ENCODE peak calls at places on chromosomes 3 and 15, in nine cellular contexts. K, S, E, H, P, G, B, U and Q are unnamed samples.

GRCh38 chr3:134338201-134338512 is 36.1 kb downstream of the AMOTL2 start:
- DNase-seq in S (peak; percentile 68), H (no peak), K (no peak), E (no peak), U (no peak), B (no peak), P (no peak), G (no peak), Q (no peak)

GRCh38 chr3:15982243-15982642 is 184.5 kb upstream of the ANKRD28 start:
- DNase-seq in K (no peak), G (no peak), E (no peak), B (no peak), U (no peak), P (no peak), S (no peak), H (no peak), Q (no peak)

GRCh38 chr3:57152150-57152549 is 13.0 kb downstream of the IL17RD start:
- DNase-seq in U (no peak), E (no peak), H (no peak), K (peak; percentile 14), S (peak; percentile 69), G (no peak), B (no peak), P (no peak), Q (no peak)

GRCh38 chr15:28125673-28126651 is 26.8 kb upstream of the OCA2 start:
- DNase-seq in S (no peak), E (peak; percentile 65), U (peak; percentile 42), G (peak; percentile 33), H (peak; percentile 25), B (peak; percentile 74), P (peak; percentile 68), K (peak; percentile 76), Q (peak; percentile 56)

GRCh38 chr3:63921741-63922482 is 9.7 kb upstream of the SCAANT1 start:
- DNase-seq in P (no peak), U (no peak), G (no peak), H (no peak), S (no peak), E (no peak), B (no peak), K (no peak), Q (no peak)

GRCh38 chr3:135997554-135998320 is 32.2 kb downstream of the PPP2R3A start:
- DNase-seq in U (no peak), H (no peak), S (no peak), G (no peak), B (no peak), E (no peak), P (no peak), K (no peak), Q (no peak)

GRCh38 chr3:163809540-163809993 is 1268.7 kb downstream of the SI start:
- DNase-seq in G (no peak), S (no peak), E (no peak), P (no peak), K (no peak), H (no peak), U (no peak), B (no peak), Q (no peak)

GRCh38 chr3:142239421-142239820 is 14.0 kb upstream of the GK5 start:
- DNase-seq in U (no peak), S (no peak), K (peak; percentile 51), P (peak; percentile 14), E (no peak), H (no peak), B (peak; percentile 61), G (no peak), Q (no peak)

GRCh38 chr15:89556413-89557262 is 18.6 kb upstream of the TICRR start:
- DNase-seq in G (peak; percentile 56), K (peak; percentile 87), U (peak; percentile 52), S (no peak), P (peak; percentile 77), B (peak; percentile 85), E (peak; percentile 69), H (peak; percentile 60), Q (peak; percentile 65)

GRCh38 chr3:152769523-152769922 is 65.4 kb upstream of the P2RY1 start:
- DNase-seq in K (peak; percentile 43), G (no peak), S (no peak), H (no peak), U (no peak), E (no peak), B (peak; percentile 63), P (peak; percentile 24), Q (no peak)

GRCh38 chr3:183371672-183371968 is 56.8 kb downstream of the MCF2L2 start:
- DNase-seq in B (peak; percentile 25), K (no peak), H (no peak), E (no peak), U (peak; percentile 31), G (no peak), S (no peak), P (no peak), Q (no peak)

GRCh38 chr3:9399746-9400145 is 2.3 kb downstream of the SETD5 start:
- DNase-seq in E (peak; percentile 63), P (peak; percentile 96), G (peak; percentile 60), S (peak; percentile 89), H (peak; percentile 75), U (peak; percentile 93), B (peak; percentile 96), K (peak; percentile 97), Q (peak; percentile 93)

GRCh38 chr3:196336319-196337145 is 1.7 kb downstream of the TM4SF19 start:
- DNase-seq in E (no peak), K (peak; percentile 29), H (no peak), U (no peak), S (no peak), B (no peak), P (peak; percentile 23), G (no peak), Q (no peak)

GRCh38 chr3:129045675-129046036 is 14.9 kb upstream of the GP9 start:
- DNase-seq in K (no peak), G (no peak), P (no peak), U (no peak), E (no peak), B (no peak), H (no peak), S (no peak), Q (no peak)

GRCh38 chr15:41336549-41336948 is 3.9 kb downstream of the NUSAP1 start:
- DNase-seq in S (peak; percentile 3), E (no peak), B (no peak), G (no peak), P (no peak), U (no peak), H (no peak), K (no peak), Q (no peak)

GRCh38 chr15:85380860-85381535 is 595 bp downstream of the AKAP13 start:
- DNase-seq in P (no peak), G (no peak), B (peak; percentile 44), U (peak; percentile 39), E (peak; percentile 70), K (peak; percentile 25), S (peak; percentile 79), H (no peak), Q (no peak)

GRCh38 chr3:63948995-63949394 is 36.8 kb upstream of the SCAANT1 start:
- DNase-seq in B (peak; percentile 79), S (no peak), P (peak; percentile 30), H (no peak), G (no peak), U (peak; percentile 46), E (no peak), K (peak; percentile 80), Q (peak; percentile 65)

GRCh38 chr15:25936004-25936403 is 72.9 kb upstream of the ATP10A start:
- DNase-seq in H (no peak), S (no peak), K (peak; percentile 11), P (peak; percentile 17), E (no peak), G (no peak), B (no peak), U (no peak), Q (peak; percentile 68)

GRCh38 chr3:11499144-11499543 is 144.6 kb downstream of the VGLL4 start:
- DNase-seq in E (no peak), P (peak; percentile 97), S (no peak), U (peak; percentile 99), G (no peak), K (peak; percentile 93), B (peak; percentile 92), H (peak; percentile 84), Q (peak; percentile 86)

GRCh38 chr15:68990755-68991500 is 23.6 kb upstream of the NOX5 start:
- DNase-seq in P (no peak), E (no peak), S (peak; percentile 54), B (no peak), G (no peak), H (no peak), K (no peak), U (no peak), Q (no peak)

GRCh38 chr3:43207628-43208085 is 78.7 kb upstream of the SNRK start:
- DNase-seq in G (no peak), U (no peak), K (no peak), S (no peak), B (no peak), E (no peak), H (no peak), P (no peak), Q (peak; percentile 43)

GRCh38 chr3:196643201-196643749 is 3.8 kb downstream of the NRROS start:
- DNase-seq in G (no peak), U (no peak), P (no peak), K (no peak), E (no peak), S (no peak), H (no peak), B (no peak), Q (no peak)

GRCh38 chr3:120649735-120650705 is 32.0 kb downstream of the HGD start:
- DNase-seq in K (no peak), G (no peak), S (no peak), P (no peak), H (no peak), B (no peak), E (no peak), U (no peak), Q (peak; percentile 51)

GRCh38 chr3:78988324-78988723 is 779.5 kb downstream of the ROBO1 start:
- DNase-seq in E (peak; percentile 3), P (peak; percentile 54), H (no peak), B (peak; percentile 38), S (no peak), U (peak; percentile 28), K (peak; percentile 58), G (no peak), Q (peak; percentile 14)
- TF ChIP-seq CTCF in E (peak; percentile 38), P (peak; percentile 49), H (peak; percentile 22), B (peak; percentile 42), S (no peak), U (peak; percentile 47), K (peak; percentile 37), G (peak; percentile 29), Q (peak; percentile 76)

GRCh38 chr3:23916886-23917815 is at the start of the genes NKIRAS1 and RPL15:
- DNase-seq in G (peak; percentile 96), H (peak; percentile 90), U (peak; percentile 95), B (peak; percentile 98), K (peak; percentile 98), E (peak; percentile 97), S (peak; percentile 99), P (peak; percentile 96), Q (peak; percentile 96)
- TF ChIP-seq CTCF in G (peak; percentile 71), H (peak; percentile 29), U (peak; percentile 52), B (peak; percentile 48), K (peak; percentile 53), E (peak; percentile 4), S (peak; percentile 44), P (peak; percentile 19), Q (peak; percentile 79)

GRCh38 chr3:69014022-69014580 is 617 bp upstream of the EOGT start:
- DNase-seq in E (no peak), K (peak; percentile 21), S (no peak), U (no peak), B (no peak), H (no peak), P (no peak), G (no peak), Q (no peak)
- TF ChIP-seq CTCF in E (no peak), K (no peak), S (no peak), U (no peak), B (no peak), H (no peak), P (no peak), G (no peak), Q (no peak)

GRCh38 chr15:76340802-76341365 is 4.3 kb downstream of the ISL2 start:
- DNase-seq in P (no peak), S (no peak), U (no peak), B (no peak), G (no peak), E (no peak), H (no peak), K (no peak), Q (no peak)
- TF ChIP-seq CTCF in P (peak; percentile 5), S (no peak), U (peak; percentile 7), B (no peak), G (no peak), E (no peak), H (peak; percentile 18), K (peak; percentile 21), Q (no peak)